ENCODE peak calls at places on chromosomes 7 and 10, in seven cellular contexts. Y is epithelial cell of esophagus; K is activated CD8-positive, alpha-beta memory T cell treated with anti-CD3 and anti-CD28 coated beads, Interleukin-2, amount 50 U/mL, for 48 hours; N is hepatocyte; P is T-helper 1 cell; A is NCI-H1092 treated with DMSO at 0.1 percent for 48 hours; G is stimulated activated CD8-positive, alpha-beta memory T cell treated with anti-CD3 and anti-CD28 coated beads, Interleukin-2, amount 100 ng/mL, for 48 hours. H is an unnamed sample.

GRCh38 chr7:48299580-48300169 is 128.4 kb downstream of the ABCA13 start:
- DNase-seq in N (peak; percentile 74), G (peak; percentile 45), P (no peak), Y (peak; percentile 85), K (peak; percentile 66), A (peak; percentile 80), H (peak; percentile 57)

GRCh38 chr7:97971990-97972943 is 17.7 kb downstream of the OCM2 start:
- DNase-seq in A (peak; percentile 80), G (peak; percentile 82), N (peak; percentile 89), P (peak; percentile 75), Y (peak; percentile 84), K (peak; percentile 91), H (peak; percentile 77)

GRCh38 chr10:74640134-74640533 is 186.3 kb upstream of the KAT6B start:
- DNase-seq in N (no peak), K (no peak), G (no peak), P (no peak), A (peak; percentile 68), Y (no peak), H (peak; percentile 47)

GRCh38 chr10:13311177-13311575 is 11.3 kb upstream of the PHYH start:
- DNase-seq in Y (no peak), K (no peak), P (no peak), N (no peak), G (no peak), A (no peak), H (no peak)

GRCh38 chr7:85469446-85469970 is 282.7 kb upstream of the SEMA3D start:
- DNase-seq in G (no peak), N (peak; percentile 44), Y (no peak), K (no peak), A (no peak), P (no peak), H (no peak)

GRCh38 chr10:86389441-86390193 is 23.0 kb upstream of the GRID1 start:
- DNase-seq in K (no peak), N (peak; percentile 81), A (no peak), P (no peak), Y (peak; percentile 43), G (no peak), H (peak; percentile 87)

GRCh38 chr10:113617086-113617485 is 46.8 kb downstream of the NRAP start:
- DNase-seq in Y (no peak), A (no peak), K (no peak), P (no peak), N (no peak), G (no peak), H (no peak)

GRCh38 chr7:9557853-9558252 is 1124.4 kb downstream of the NXPH1 start:
- DNase-seq in Y (no peak), G (no peak), N (no peak), K (no peak), A (peak; percentile 93), P (no peak), H (no peak)

GRCh38 chr7:33904680-33905388 is 505 bp upstream of the BMPER start:
- DNase-seq in N (peak; percentile 61), G (peak; percentile 4), A (peak; percentile 74), P (no peak), K (peak; percentile 62), Y (peak; percentile 52), H (peak; percentile 73)

GRCh38 chr7:50146692-50147091 is 53.6 kb upstream of the ZPBP start:
- DNase-seq in A (peak; percentile 41), N (no peak), G (no peak), K (no peak), P (no peak), Y (no peak), H (no peak)

GRCh38 chr7:157401567-157402387 is 65.0 kb downstream of the DNAJB6 start:
- DNase-seq in N (no peak), K (no peak), G (no peak), Y (no peak), A (no peak), P (no peak), H (no peak)

GRCh38 chr7:50312176-50312575 is 7.7 kb downstream of the IKZF1 start:
- DNase-seq in A (no peak), P (no peak), Y (no peak), K (peak; percentile 57), N (no peak), G (no peak), H (no peak)

GRCh38 chr10:78851652-78852051 is 217.1 kb upstream of the ZMIZ1 start:
- DNase-seq in N (peak; percentile 33), P (no peak), K (no peak), Y (no peak), A (no peak), G (no peak), H (no peak)

GRCh38 chr7:134828361-134828760 is 48.9 kb downstream of the CALD1 start:
- DNase-seq in K (no peak), A (no peak), Y (no peak), P (no peak), N (no peak), G (no peak), H (no peak)

GRCh38 chr7:133846203-133846945 is 280.8 kb upstream of the LRGUK start:
- DNase-seq in G (no peak), N (no peak), K (no peak), Y (no peak), P (no peak), A (no peak), H (no peak)

GRCh38 chr10:71725998-71726672 is 6.6 kb upstream of the C10orf105 start:
- DNase-seq in N (peak; percentile 44), P (no peak), Y (peak; percentile 27), A (no peak), K (peak; percentile 88), G (peak; percentile 76), H (no peak)

GRCh38 chr10:111498560-111498959 is 421.7 kb downstream of the ADRA2A start:
- DNase-seq in A (no peak), K (no peak), Y (no peak), P (no peak), G (no peak), N (no peak), H (no peak)

GRCh38 chr10:110802090-110802489 is 69.6 kb upstream of the PDCD4 start:
- DNase-seq in G (no peak), N (peak; percentile 60), P (no peak), K (no peak), A (peak; percentile 16), Y (peak; percentile 63), H (no peak)

GRCh38 chr7:70303780-70304179 is 705.5 kb downstream of the AUTS2 start:
- DNase-seq in Y (peak; percentile 15), A (no peak), G (no peak), K (no peak), P (no peak), N (no peak), H (no peak)

GRCh38 chr10:119149723-119150122 is 15.8 kb downstream of the SFXN4 start:
- DNase-seq in A (no peak), P (no peak), K (no peak), N (no peak), G (no peak), Y (peak; percentile 13), H (no peak)

GRCh38 chr10:4946349-4946717 is 16.9 kb upstream of the AKR1C1 start:
- DNase-seq in A (no peak), P (no peak), N (no peak), K (no peak), G (no peak), Y (no peak), H (no peak)

GRCh38 chr7:28701731-28702130 is 256.4 kb downstream of the TRIL start:
- DNase-seq in K (no peak), P (no peak), N (no peak), G (no peak), A (no peak), Y (no peak), H (no peak)

GRCh38 chr7:159007308-159008054 is 137.2 kb downstream of the VIPR2 start:
- DNase-seq in A (peak; percentile 94), N (no peak), P (no peak), G (no peak), Y (no peak), K (no peak), H (no peak)

GRCh38 chr10:17214991-17215781 is 12.9 kb upstream of the VIM start:
- DNase-seq in P (no peak), K (no peak), A (no peak), G (no peak), N (no peak), Y (peak; percentile 81), H (no peak)

GRCh38 chr7:115354925-115355324 is 433.0 kb downstream of the MDFIC start:
- DNase-seq in N (no peak), G (no peak), K (no peak), Y (no peak), A (no peak), P (no peak), H (no peak)

H was measured in ecto neural progenitor cell.